ENCODE peak calls at places on chromosomes 6 and 20, in nine cellular contexts. One of them, this sample, is unnamed.

GRCh38 chr6:166751051-166751595 is 124.1 kb upstream of the RPS6KA2 start:
- DNase-seq in ureter: no peak
- DNase-seq in pons: no peak
- DNase-seq in fibroblast of the conjunctiva: no peak
- DNase-seq in fibroblast of the aortic adventitia: no peak
- DNase-seq in breast epithelium: no peak
- DNase-seq in adipocyte: no peak
- DNase-seq in NCI-H2029: no peak
- DNase-seq in epithelial cell of esophagus: no peak
- DNase-seq in this sample: no peak

GRCh38 chr6:120056085-120056484 is 706.5 kb upstream of the MAN1A1 start:
- DNase-seq in ureter: no peak
- DNase-seq in pons: no peak
- DNase-seq in fibroblast of the conjunctiva: no peak
- DNase-seq in fibroblast of the aortic adventitia: no peak
- DNase-seq in breast epithelium: no peak
- DNase-seq in adipocyte: no peak
- DNase-seq in NCI-H2029: no peak
- DNase-seq in epithelial cell of esophagus: peak; percentile 0
- DNase-seq in this sample: no peak

GRCh38 chr6:2560903-2561698 is 189.6 kb downstream of the MYLK4 start:
- DNase-seq in ureter: no peak
- DNase-seq in pons: peak; percentile 20
- DNase-seq in fibroblast of the conjunctiva: no peak
- DNase-seq in fibroblast of the aortic adventitia: peak; percentile 11
- DNase-seq in breast epithelium: no peak
- DNase-seq in adipocyte: no peak
- DNase-seq in NCI-H2029: no peak
- DNase-seq in epithelial cell of esophagus: no peak
- DNase-seq in this sample: no peak

GRCh38 chr6:110682460-110682853 is 132.8 kb downstream of the CDK19 start:
- DNase-seq in ureter: peak; percentile 73
- DNase-seq in pons: peak; percentile 97
- DNase-seq in fibroblast of the conjunctiva: peak; percentile 78
- DNase-seq in fibroblast of the aortic adventitia: peak; percentile 88
- DNase-seq in breast epithelium: no peak
- DNase-seq in adipocyte: peak; percentile 89
- DNase-seq in NCI-H2029: peak; percentile 91
- DNase-seq in epithelial cell of esophagus: peak; percentile 83
- DNase-seq in this sample: peak; percentile 53

GRCh38 chr6:1503811-1504210 is 105.9 kb upstream of the FOXC1 start:
- DNase-seq in ureter: no peak
- DNase-seq in pons: no peak
- DNase-seq in fibroblast of the conjunctiva: no peak
- DNase-seq in fibroblast of the aortic adventitia: no peak
- DNase-seq in breast epithelium: no peak
- DNase-seq in adipocyte: no peak
- DNase-seq in NCI-H2029: no peak
- DNase-seq in epithelial cell of esophagus: no peak
- DNase-seq in this sample: no peak

GRCh38 chr6:63910863-63911665 is 275.5 kb downstream of the PHF3 start:
- DNase-seq in ureter: no peak
- DNase-seq in pons: no peak
- DNase-seq in fibroblast of the conjunctiva: no peak
- DNase-seq in fibroblast of the aortic adventitia: peak; percentile 32
- DNase-seq in breast epithelium: no peak
- DNase-seq in adipocyte: no peak
- DNase-seq in NCI-H2029: no peak
- DNase-seq in epithelial cell of esophagus: no peak
- DNase-seq in this sample: no peak

GRCh38 chr6:37607949-37608348 is 89.7 kb downstream of the MDGA1 start:
- DNase-seq in ureter: no peak
- DNase-seq in pons: peak; percentile 54
- DNase-seq in fibroblast of the conjunctiva: no peak
- DNase-seq in fibroblast of the aortic adventitia: peak; percentile 49
- DNase-seq in breast epithelium: no peak
- DNase-seq in adipocyte: peak; percentile 49
- DNase-seq in NCI-H2029: no peak
- DNase-seq in epithelial cell of esophagus: no peak
- DNase-seq in this sample: no peak

GRCh38 chr6:149862901-149863595 is 1.1 kb downstream of the LRP11 start:
- DNase-seq in ureter: peak; percentile 79
- DNase-seq in pons: peak; percentile 68
- DNase-seq in fibroblast of the conjunctiva: peak; percentile 86
- DNase-seq in fibroblast of the aortic adventitia: peak; percentile 73
- DNase-seq in breast epithelium: peak; percentile 90
- DNase-seq in adipocyte: peak; percentile 90
- DNase-seq in NCI-H2029: no peak
- DNase-seq in epithelial cell of esophagus: peak; percentile 73
- DNase-seq in this sample: no peak

GRCh38 chr20:56995635-56996075 is 270.8 kb downstream of the BMP7 start:
- DNase-seq in ureter: no peak
- DNase-seq in pons: no peak
- DNase-seq in fibroblast of the conjunctiva: no peak
- DNase-seq in fibroblast of the aortic adventitia: no peak
- DNase-seq in breast epithelium: no peak
- DNase-seq in adipocyte: peak; percentile 10
- DNase-seq in NCI-H2029: no peak
- DNase-seq in epithelial cell of esophagus: peak; percentile 9
- DNase-seq in this sample: no peak

GRCh38 chr6:106870824-106871300 is 103.7 kb downstream of the CD24 start:
- DNase-seq in ureter: no peak
- DNase-seq in pons: no peak
- DNase-seq in fibroblast of the conjunctiva: no peak
- DNase-seq in fibroblast of the aortic adventitia: peak; percentile 83
- DNase-seq in breast epithelium: no peak
- DNase-seq in adipocyte: no peak
- DNase-seq in NCI-H2029: no peak
- DNase-seq in epithelial cell of esophagus: peak; percentile 42
- DNase-seq in this sample: no peak

GRCh38 chr6:82589509-82590206 is 226.0 kb downstream of the TPBG start:
- DNase-seq in ureter: no peak
- DNase-seq in pons: peak; percentile 75
- DNase-seq in fibroblast of the conjunctiva: peak; percentile 40
- DNase-seq in fibroblast of the aortic adventitia: peak; percentile 68
- DNase-seq in breast epithelium: no peak
- DNase-seq in adipocyte: peak; percentile 42
- DNase-seq in NCI-H2029: peak; percentile 86
- DNase-seq in epithelial cell of esophagus: peak; percentile 67
- DNase-seq in this sample: no peak

GRCh38 chr6:29777319-29777718 is 50.3 kb upstream of the HLA-G start:
- DNase-seq in ureter: no peak
- DNase-seq in pons: no peak
- DNase-seq in fibroblast of the conjunctiva: no peak
- DNase-seq in fibroblast of the aortic adventitia: no peak
- DNase-seq in breast epithelium: no peak
- DNase-seq in adipocyte: no peak
- DNase-seq in NCI-H2029: no peak
- DNase-seq in epithelial cell of esophagus: peak; percentile 52
- DNase-seq in this sample: no peak

GRCh38 chr6:80553071-80553740 is 446.7 kb downstream of the BCKDHB start:
- DNase-seq in ureter: no peak
- DNase-seq in pons: peak; percentile 46
- DNase-seq in fibroblast of the conjunctiva: no peak
- DNase-seq in fibroblast of the aortic adventitia: peak; percentile 78
- DNase-seq in breast epithelium: no peak
- DNase-seq in adipocyte: no peak
- DNase-seq in NCI-H2029: no peak
- DNase-seq in epithelial cell of esophagus: no peak
- DNase-seq in this sample: no peak

GRCh38 chr6:150079604-150080003 is 10.7 kb upstream of the ULBP3 start:
- DNase-seq in ureter: no peak
- DNase-seq in pons: no peak
- DNase-seq in fibroblast of the conjunctiva: no peak
- DNase-seq in fibroblast of the aortic adventitia: no peak
- DNase-seq in breast epithelium: no peak
- DNase-seq in adipocyte: no peak
- DNase-seq in NCI-H2029: no peak
- DNase-seq in epithelial cell of esophagus: no peak
- DNase-seq in this sample: no peak

GRCh38 chr20:31848088-31848999 is 2.9 kb upstream of the FOXS1 start:
- DNase-seq in ureter: no peak
- DNase-seq in pons: no peak
- DNase-seq in fibroblast of the conjunctiva: no peak
- DNase-seq in fibroblast of the aortic adventitia: no peak
- DNase-seq in breast epithelium: no peak
- DNase-seq in adipocyte: no peak
- DNase-seq in NCI-H2029: no peak
- DNase-seq in epithelial cell of esophagus: no peak
- DNase-seq in this sample: no peak

GRCh38 chr6:142387997-142388815 is 86.4 kb downstream of the ADGRG6 start:
- DNase-seq in ureter: no peak
- DNase-seq in pons: peak; percentile 79
- DNase-seq in fibroblast of the conjunctiva: peak; percentile 43
- DNase-seq in fibroblast of the aortic adventitia: peak; percentile 81
- DNase-seq in breast epithelium: no peak
- DNase-seq in adipocyte: peak; percentile 88
- DNase-seq in NCI-H2029: no peak
- DNase-seq in epithelial cell of esophagus: peak; percentile 64
- DNase-seq in this sample: no peak

GRCh38 chr6:4319992-4320683 is 184.8 kb upstream of the ECI2 start:
- DNase-seq in ureter: no peak
- DNase-seq in pons: no peak
- DNase-seq in fibroblast of the conjunctiva: no peak
- DNase-seq in fibroblast of the aortic adventitia: peak; percentile 88
- DNase-seq in breast epithelium: no peak
- DNase-seq in adipocyte: peak; percentile 68
- DNase-seq in NCI-H2029: no peak
- DNase-seq in epithelial cell of esophagus: peak; percentile 78
- DNase-seq in this sample: no peak

GRCh38 chr20:57476073-57476526 is 48.8 kb downstream of the CTCFL start:
- DNase-seq in ureter: no peak
- DNase-seq in pons: no peak
- DNase-seq in fibroblast of the conjunctiva: no peak
- DNase-seq in fibroblast of the aortic adventitia: no peak
- DNase-seq in breast epithelium: no peak
- DNase-seq in adipocyte: no peak
- DNase-seq in NCI-H2029: no peak
- DNase-seq in epithelial cell of esophagus: no peak
- DNase-seq in this sample: no peak

GRCh38 chr6:28525496-28526039 is at the start of gene GPX5:
- DNase-seq in ureter: no peak
- DNase-seq in pons: no peak
- DNase-seq in fibroblast of the conjunctiva: no peak
- DNase-seq in fibroblast of the aortic adventitia: no peak
- DNase-seq in breast epithelium: no peak
- DNase-seq in adipocyte: no peak
- DNase-seq in NCI-H2029: no peak
- DNase-seq in epithelial cell of esophagus: no peak
- DNase-seq in this sample: no peak

GRCh38 chr6:138965291-138965874 is 22.7 kb downstream of the REPS1 start:
- DNase-seq in ureter: no peak
- DNase-seq in pons: no peak
- DNase-seq in fibroblast of the conjunctiva: no peak
- DNase-seq in fibroblast of the aortic adventitia: no peak
- DNase-seq in breast epithelium: no peak
- DNase-seq in adipocyte: no peak
- DNase-seq in NCI-H2029: no peak
- DNase-seq in epithelial cell of esophagus: no peak
- DNase-seq in this sample: no peak

GRCh38 chr6:105359419-105360366 is 43.2 kb downstream of the PREP start:
- DNase-seq in ureter: peak; percentile 43
- DNase-seq in pons: no peak
- DNase-seq in fibroblast of the conjunctiva: peak; percentile 74
- DNase-seq in fibroblast of the aortic adventitia: peak; percentile 94
- DNase-seq in breast epithelium: no peak
- DNase-seq in adipocyte: peak; percentile 91
- DNase-seq in NCI-H2029: no peak
- DNase-seq in epithelial cell of esophagus: peak; percentile 94
- DNase-seq in this sample: no peak

GRCh38 chr20:4073852-4074741 is 58.7 kb upstream of the RNF24 start:
- DNase-seq in ureter: peak; percentile 27
- DNase-seq in pons: peak; percentile 49
- DNase-seq in fibroblast of the conjunctiva: no peak
- DNase-seq in fibroblast of the aortic adventitia: no peak
- DNase-seq in breast epithelium: no peak
- DNase-seq in adipocyte: no peak
- DNase-seq in NCI-H2029: no peak
- DNase-seq in epithelial cell of esophagus: no peak
- DNase-seq in this sample: no peak

GRCh38 chr6:105767541-105767940 is 318.6 kb upstream of the PRDM1 start:
- DNase-seq in ureter: no peak
- DNase-seq in pons: peak; percentile 15
- DNase-seq in fibroblast of the conjunctiva: no peak
- DNase-seq in fibroblast of the aortic adventitia: no peak
- DNase-seq in breast epithelium: no peak
- DNase-seq in adipocyte: no peak
- DNase-seq in NCI-H2029: no peak
- DNase-seq in epithelial cell of esophagus: no peak
- DNase-seq in this sample: no peak

GRCh38 chr6:38713812-38714211 is 1.3 kb upstream of the DNAH8 start:
- DNase-seq in ureter: peak; percentile 52
- DNase-seq in pons: no peak
- DNase-seq in fibroblast of the conjunctiva: no peak
- DNase-seq in fibroblast of the aortic adventitia: no peak
- DNase-seq in breast epithelium: no peak
- DNase-seq in adipocyte: no peak
- DNase-seq in NCI-H2029: no peak
- DNase-seq in epithelial cell of esophagus: peak; percentile 57
- DNase-seq in this sample: no peak

This sample was measured in thoracic aorta.